ENCODE peak calls at places on chromosomes 5 and 9, in four cellular contexts. J, G, K and E are unnamed samples.

GRCh38 chr9:4020038-4020746 is 279.7 kb downstream of the GLIS3 start:
- DNase-seq in J (no peak), G (no peak), K (peak; percentile 40), E (no peak)

GRCh38 chr5:54442271-54442670 is 13.2 kb upstream of the HSPB3 start:
- DNase-seq in J (no peak), G (no peak), K (no peak), E (no peak)

GRCh38 chr5:140345919-140346347 is 470 bp downstream of the HBEGF start:
- DNase-seq in J (no peak), G (peak; percentile 79), K (no peak), E (peak; percentile 23)

GRCh38 chr5:65391591-65391990 is 90.1 kb downstream of the ADAMTS6 start:
- DNase-seq in J (no peak), G (no peak), K (no peak), E (no peak)

GRCh38 chr5:166068547-166069335 is 2222.7 kb upstream of the WWC1 start:
- DNase-seq in J (no peak), G (no peak), K (no peak), E (no peak)

GRCh38 chr5:150211156-150212030 is 21.5 kb downstream of the SLC6A7 start:
- DNase-seq in J (no peak), G (no peak), K (peak; percentile 4), E (no peak)

GRCh38 chr9:109295475-109296110 is 25.3 kb downstream of the EPB41L4B start:
- DNase-seq in J (no peak), G (no peak), K (peak; percentile 54), E (no peak)

GRCh38 chr5:125408582-125409069 is 662.2 kb upstream of the ZNF608 start:
- DNase-seq in J (peak; percentile 35), G (no peak), K (peak; percentile 70), E (no peak)

GRCh38 chr5:8842906-8843590 is 702.8 kb downstream of the SEMA5A start:
- DNase-seq in J (peak; percentile 58), G (peak; percentile 69), K (peak; percentile 40), E (peak; percentile 67)

GRCh38 chr5:135133698-135134515 is 99.9 kb upstream of the PITX1 start:
- DNase-seq in J (no peak), G (no peak), K (no peak), E (no peak)

GRCh38 chr9:16436545-16436944 is 433.9 kb downstream of the BNC2 start:
- DNase-seq in J (no peak), G (no peak), K (no peak), E (no peak)

GRCh38 chr5:17087035-17087434 is 130.4 kb upstream of the BASP1 start:
- DNase-seq in J (no peak), G (no peak), K (no peak), E (no peak)

GRCh38 chr9:98429613-98430012 is 174.2 kb upstream of the TBC1D2 start:
- DNase-seq in J (no peak), G (no peak), K (no peak), E (no peak)

GRCh38 chr9:4873066-4873465 is 80.3 kb downstream of the RCL1 start:
- DNase-seq in J (no peak), G (no peak), K (no peak), E (no peak)

GRCh38 chr5:79771387-79771786 is 81.8 kb downstream of the CMYA5 start:
- DNase-seq in J (peak; percentile 12), G (no peak), K (no peak), E (no peak)

GRCh38 chr9:125992557-125992956 is 245.4 kb downstream of the PBX3 start:
- DNase-seq in J (no peak), G (no peak), K (no peak), E (no peak)

GRCh38 chr9:120475341-120475740 is 104.6 kb downstream of the CDK5RAP2 start:
- DNase-seq in J (no peak), G (no peak), K (no peak), E (no peak)

GRCh38 chr9:91813261-91813795 is 136.7 kb downstream of the ROR2 start:
- DNase-seq in J (no peak), G (no peak), K (no peak), E (no peak)

GRCh38 chr9:16830806-16831205 is 39.7 kb downstream of the BNC2 start:
- DNase-seq in J (no peak), G (no peak), K (no peak), E (no peak)

GRCh38 chr5:459562-460412 is 16.8 kb downstream of the EXOC3 start:
- DNase-seq in J (no peak), G (no peak), K (no peak), E (no peak)

GRCh38 chr5:111556504-111556903 is 44.2 kb upstream of the STARD4 start:
- DNase-seq in J (no peak), G (no peak), K (no peak), E (peak; percentile 10)

GRCh38 chr5:77881528-77881927 is 105.4 kb upstream of the TBCA start:
- DNase-seq in J (no peak), G (no peak), K (no peak), E (no peak)

GRCh38 chr5:135128361-135128760 is 94.3 kb upstream of the PITX1 start:
- DNase-seq in J (no peak), G (no peak), K (no peak), E (no peak)

GRCh38 chr5:30103056-30104020 is 1090.1 kb upstream of the CDH6 start:
- DNase-seq in J (no peak), G (no peak), K (no peak), E (no peak)